ENCODE peak calls at places on chromosomes 11 and 22, in four cellular contexts. E, G, A and O are unnamed samples.
A peak's percentile ranks its signal among the peaks of the same experiment; 100 is the strongest.

GRCh38 chr22:43129426-43130425 is 13.5 kb downstream of the MCAT start:
- DNase-seq in A (no peak), G (no peak), E (no peak), O (no peak)

GRCh38 chr11:72844356-72844755 is 30.1 kb downstream of the ATG16L2 start:
- DNase-seq in G (no peak), A (no peak), E (no peak), O (no peak)

GRCh38 chr11:107591098-107591445 is at the start of gene ELMOD1:
- DNase-seq in G (no peak), E (peak; percentile 60), A (peak; percentile 7), O (peak; percentile 50)

GRCh38 chr22:47592791-47593190 is 830.3 kb downstream of the TBC1D22A start:
- DNase-seq in A (no peak), G (no peak), E (no peak), O (no peak)

GRCh38 chr11:75325713-75326438 is 25.6 kb downstream of the ARRB1 start:
- DNase-seq in E (peak; percentile 35), A (no peak), G (no peak), O (peak; percentile 83)

GRCh38 chr22:45678961-45679912 is 7.6 kb downstream of the ATXN10 start:
- DNase-seq in A (no peak), G (peak; percentile 51), E (no peak), O (no peak)

GRCh38 chr11:94325681-94326080 is 21.3 kb downstream of the IZUMO1R start:
- DNase-seq in A (peak; percentile 39), G (peak; percentile 9), E (peak; percentile 64), O (peak; percentile 50)

GRCh38 chr11:1503708-1504104 is 17.1 kb upstream of the MOB2 start:
- DNase-seq in G (no peak), E (no peak), A (no peak), O (no peak)

GRCh38 chr11:79708319-79708928 is 267.6 kb upstream of the TENM4 start:
- DNase-seq in G (peak; percentile 1), A (peak; percentile 53), E (no peak), O (peak; percentile 3)

DNA sequence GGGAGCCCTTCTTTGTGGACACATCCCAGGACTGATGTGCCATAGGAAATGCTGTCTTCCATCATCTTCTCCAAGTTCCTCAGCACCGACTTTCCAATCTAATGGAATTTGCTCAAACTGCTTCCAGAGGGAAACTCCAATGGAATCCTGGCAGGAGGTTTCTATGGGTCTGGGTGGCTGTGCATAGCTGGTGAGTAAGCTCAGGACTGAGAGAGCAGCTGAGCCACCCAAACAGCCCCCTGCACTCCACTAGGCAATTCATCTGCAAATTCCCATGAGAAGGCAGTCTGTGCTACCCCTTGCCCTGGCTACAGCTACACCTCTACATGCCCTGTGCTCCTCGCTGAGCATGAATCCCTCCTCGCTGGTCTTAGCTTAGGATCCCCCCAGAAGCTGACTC is 127.9 kb upstream of the CSNK2A3 start:
- DNase-seq in G (no peak), E (no peak), A (no peak), O (no peak)
- TF ChIP-seq USF2 in G (no peak), E (no peak), A (no peak), O (no peak)

GRCh38 chr22:22588485-22589164 is 29.6 kb upstream of the PRAME start:
- DNase-seq in G (no peak), A (no peak), E (no peak), O (no peak)

GRCh38 chr22:22590136-22590891 is 31.2 kb upstream of the PRAME start:
- DNase-seq in E (no peak), A (no peak), G (no peak), O (no peak)

GRCh38 chr22:22591348-22592299 is 32.6 kb upstream of the PRAME start:
- DNase-seq in E (peak; percentile 74), G (no peak), A (no peak), O (peak; percentile 4)

GRCh38 chr22:22584722-22585121 is 25.7 kb upstream of the PRAME start:
- DNase-seq in G (no peak), E (no peak), A (no peak), O (no peak)

GRCh38 chr22:22587577-22588188 is 28.6 kb upstream of the PRAME start:
- DNase-seq in A (no peak), E (no peak), G (no peak), O (no peak)
- TF ChIP-seq BHLHE40 in A (no peak), E (no peak), G (no peak), O (no peak)

GRCh38 chr11:65014146-65014960 is at the start of gene ARL2:
- DNase-seq in E (peak; percentile 90), G (no peak), A (peak; percentile 88), O (no peak)
- TF ChIP-seq CHD4 in E (no peak), G (no peak), A (no peak), O (no peak)

GRCh38 chr11:125274309-125274708 is 109.8 kb downstream of the PKNOX2 start:
- DNase-seq in A (no peak), G (no peak), E (no peak), O (no peak)
- TF ChIP-seq USF2 in A (no peak), G (no peak), E (no peak), O (no peak)

GRCh38 chr11:121337078-121337477 is 44.5 kb downstream of the SC5D start:
- DNase-seq in A (no peak), E (no peak), G (no peak), O (no peak)
- TF ChIP-seq BHLHE40 in A (no peak), E (no peak), G (no peak), O (no peak)

GRCh38 chr11:45816614-45817013 is 11.7 kb downstream of the SLC35C1 start:
- DNase-seq in G (no peak), A (no peak), E (no peak), O (no peak)

GRCh38 chr11:45817191-45817590 is 12.2 kb downstream of the SLC35C1 start:
- DNase-seq in A (no peak), E (no peak), G (peak; percentile 43), O (no peak)

GRCh38 chr11:45818961-45819605 is 14.1 kb downstream of the SLC35C1 start:
- DNase-seq in E (no peak), G (peak; percentile 28), A (no peak), O (no peak)

GRCh38 chr11:45812581-45813548 is 7.9 kb downstream of the SLC35C1 start:
- DNase-seq in E (no peak), G (no peak), A (no peak), O (no peak)

DNA sequence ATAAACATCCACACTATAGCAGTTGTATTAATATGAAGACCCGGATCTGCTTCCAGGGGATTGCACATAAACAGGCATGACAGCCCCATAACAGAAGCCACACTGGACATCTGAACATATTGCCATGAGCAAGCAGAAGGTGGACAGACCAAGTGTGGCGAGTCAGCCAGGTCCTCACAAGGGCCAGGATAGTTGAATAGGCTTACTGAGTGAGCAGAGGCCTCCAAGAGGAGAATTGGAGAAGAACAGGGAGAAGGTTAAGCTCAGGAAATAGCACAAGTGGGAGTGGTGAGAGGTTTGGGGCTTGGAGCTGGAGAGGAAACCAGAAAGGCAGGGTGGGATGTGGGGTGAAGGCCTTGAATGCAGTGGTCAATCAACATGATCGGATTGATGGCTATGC is 10.8 kb downstream of the SLC35C1 start:
- DNase-seq in E (peak; percentile 56), G (no peak), A (no peak), O (peak; percentile 62)
- TF ChIP-seq CHD4 in E (no peak), G (no peak), A (no peak), O (no peak)